ENCODE peak calls at places on chromosome 3, in five cellular contexts. O is fibroblast of pulmonary artery, Z is GM12865, J is endothelial cell of umbilical vein, P is neural progenitor cell. G is an unnamed sample.

GRCh38 chr3:47664519-47664918 is 85.9 kb upstream of the CSPG5 start:
- DNase-seq in O (peak), Z (peak), J (no peak), P (peak), G (no peak)

GRCh38 chr3:190192807-190193206 is 72.1 kb upstream of the P3H2 start:
- DNase-seq in O (no peak), Z (no peak), J (no peak), P (no peak), G (no peak)

GRCh38 chr3:51471775-51472652 is 27.8 kb downstream of the DCAF1 start:
- DNase-seq in O (peak), Z (no peak), J (no peak), P (no peak), G (peak)

GRCh38 chr3:15064299-15064834 is 748 bp downstream of the MRPS25 start:
- DNase-seq in O (peak), Z (peak), J (peak), P (peak), G (no peak)

GRCh38 chr3:51941798-51942602 is at the start of the genes PARP3 and RRP9:
- DNase-seq in O (peak), Z (peak), J (peak), P (peak), G (peak)

GRCh38 chr3:66165679-66166078 is 55.1 kb upstream of the SLC25A26 start:
- DNase-seq in O (no peak), Z (no peak), J (no peak), P (peak), G (no peak)

GRCh38 chr3:142498397-142499180 is 50.8 kb upstream of the XRN1 start:
- DNase-seq in O (peak), Z (no peak), J (no peak), P (no peak), G (no peak)

GRCh38 chr3:10248984-10249748 is 907 bp downstream of the TATDN2 start:
- DNase-seq in O (no peak), Z (peak), J (peak), P (peak), G (no peak)

GRCh38 chr3:188092648-188093047 is 61.3 kb upstream of the LPP start:
- DNase-seq in O (no peak), Z (no peak), J (no peak), P (no peak), G (no peak)

GRCh38 chr3:193451881-193452280 is 73.3 kb upstream of the ATP13A5 start:
- DNase-seq in O (no peak), Z (no peak), J (no peak), P (no peak), G (no peak)

GRCh38 chr3:43770426-43771103 is 79.8 kb downstream of the ABHD5 start:
- DNase-seq in O (peak), Z (no peak), J (peak), P (no peak), G (no peak)

GRCh38 chr3:120678331-120678845 is 3.7 kb downstream of the HGD start:
- DNase-seq in O (peak), Z (peak), J (peak), P (peak), G (peak)

GRCh38 chr3:48504051-48504946 is at the start of gene SHISA5:
- DNase-seq in O (peak), Z (peak), J (peak), P (peak), G (peak)

GRCh38 chr3:62084558-62084957 is 288.8 kb downstream of the FEZF2 start:
- DNase-seq in O (no peak), Z (no peak), J (peak), P (no peak), G (no peak)

GRCh38 chr3:149933858-149934257 is 36.8 kb downstream of the PFN2 start:
- DNase-seq in O (no peak), Z (peak), J (no peak), P (no peak), G (no peak)

GRCh38 chr3:30581982-30582381 is 24.4 kb upstream of the TGFBR2 start:
- DNase-seq in O (no peak), Z (no peak), J (no peak), P (no peak), G (no peak)

GRCh38 chr3:193974147-193974546 is 161.8 kb upstream of the HES1 start:
- DNase-seq in O (peak), Z (no peak), J (peak), P (peak), G (peak)

GRCh38 chr3:110608566-110608965 is 463.1 kb upstream of the NECTIN3 start:
- DNase-seq in O (peak), Z (no peak), J (peak), P (no peak), G (no peak)

GRCh38 chr3:196422976-196423781 is 9.0 kb downstream of the UBXN7 start:
- DNase-seq in O (peak), Z (peak), J (peak), P (no peak), G (no peak)

GRCh38 chr3:164683516-164683915 is 394.8 kb downstream of the SI start:
- DNase-seq in O (no peak), Z (no peak), J (no peak), P (no peak), G (no peak)

DNA sequence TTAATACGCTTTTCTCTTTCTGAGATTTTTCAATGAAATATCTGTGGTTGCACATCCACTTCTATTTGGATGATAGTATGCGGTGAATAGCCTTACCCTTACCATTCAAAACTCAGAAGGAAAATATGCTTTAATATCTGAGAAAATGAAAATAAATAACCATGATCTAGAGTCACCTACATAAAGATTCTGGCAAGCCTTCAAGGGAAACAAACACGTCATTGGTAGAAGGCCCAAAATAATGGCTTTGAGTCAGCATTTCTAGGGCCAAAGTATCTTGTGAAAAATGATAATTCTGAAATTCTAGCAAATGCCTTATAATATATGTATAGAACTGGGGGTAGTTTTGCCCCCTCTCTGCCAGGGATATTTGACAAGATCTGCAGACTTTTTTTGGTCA is 15.5 kb downstream of the PLSCR1 start:
- DNase-seq in O (no peak), Z (no peak), J (peak), P (no peak), G (peak)
- TF ChIP-seq CTCF in O (no peak), Z (no peak), J (no peak), P (no peak), G (no peak)

GRCh38 chr3:116067275-116067674 is 378.0 kb downstream of the LSAMP start:
- DNase-seq in O (no peak), Z (peak), J (no peak), P (no peak), G (no peak)
- H3K4me3 ChIP-seq in O (no peak), Z (no peak), J (no peak), P (no peak), G (no peak)

DNA sequence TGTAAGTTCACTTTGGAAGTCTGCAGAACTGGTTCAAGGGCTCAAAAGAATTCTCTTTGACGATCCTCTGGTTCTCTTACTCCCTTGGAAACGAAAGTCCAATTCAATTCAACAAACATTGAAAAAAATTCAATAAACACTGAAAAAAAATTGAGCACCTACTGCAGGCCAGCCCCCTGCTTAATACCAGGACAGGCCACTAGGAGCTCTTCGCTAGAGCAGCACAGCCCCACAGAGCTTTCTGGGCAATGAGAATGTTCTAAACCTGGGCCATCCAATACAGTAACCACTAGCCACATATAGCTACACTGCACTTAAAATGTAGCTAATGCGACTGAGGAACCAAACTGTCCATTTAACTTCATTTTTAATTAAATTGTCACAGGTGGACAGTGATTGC is 50.4 kb upstream of the DCLK3 start:
- DNase-seq in O (no peak), Z (no peak), J (no peak), P (no peak), G (no peak)
- TF ChIP-seq CTCF in O (peak), Z (peak), J (no peak), P (peak), G (no peak)

GRCh38 chr3:24483873-24484272 is 10.8 kb downstream of the THRB start:
- DNase-seq in O (no peak), Z (no peak), J (no peak), P (no peak), G (no peak)
- H3K4me3 ChIP-seq in O (no peak), Z (no peak), J (no peak), P (no peak), G (no peak)

DNA sequence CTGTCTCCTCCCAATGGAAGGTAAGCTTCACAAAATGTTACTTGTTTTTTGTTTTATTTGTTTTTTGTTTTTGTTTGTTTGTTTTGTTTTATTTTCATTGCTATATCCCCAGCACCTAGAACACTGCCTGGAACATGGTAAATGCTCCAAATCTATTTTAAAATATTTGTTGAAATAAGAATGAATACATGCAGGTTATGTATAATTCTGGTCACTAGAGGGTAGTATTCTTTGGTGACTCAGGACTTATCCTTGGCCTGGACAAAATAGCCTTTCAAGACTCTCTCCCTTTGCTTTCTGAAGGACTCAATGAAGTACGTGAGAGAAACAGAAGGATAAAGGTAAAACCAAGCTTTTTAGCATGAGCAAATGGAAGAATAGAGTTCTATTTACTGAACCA is 46.9 kb upstream of the PPP2R3A start:
- DNase-seq in O (peak), Z (peak), J (peak), P (peak), G (peak)
- TF ChIP-seq CTCF in O (peak), Z (peak), J (peak), P (peak), G (peak)

DNA sequence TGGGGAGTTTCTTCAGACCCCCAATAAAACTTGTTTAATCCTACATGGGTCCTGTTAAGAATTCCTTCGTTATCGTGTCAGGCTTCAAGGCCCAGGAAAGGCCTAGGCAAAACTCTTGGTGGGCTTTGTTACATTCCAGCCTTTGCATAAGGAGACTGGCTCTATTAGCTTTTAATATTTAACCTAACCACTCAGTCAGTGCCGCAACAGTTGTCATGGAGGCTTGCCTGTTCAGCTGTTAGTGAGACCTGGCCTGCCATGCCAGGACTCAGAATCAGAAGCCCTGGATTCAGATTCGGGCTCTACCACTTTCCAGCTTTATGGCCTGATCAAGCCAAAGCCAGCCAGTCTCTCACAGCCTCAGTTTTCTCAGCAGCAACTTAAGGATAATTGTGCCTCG is 19.6 kb downstream of the EIF1B start:
- DNase-seq in O (no peak), Z (no peak), J (no peak), P (no peak), G (no peak)
- H3K4me3 ChIP-seq in O (no peak), Z (no peak), J (no peak), P (no peak), G (no peak)

GRCh38 chr3:81874738-81875137 is 113.3 kb upstream of the GBE1 start:
- DNase-seq in O (no peak), Z (no peak), J (no peak), P (no peak), G (no peak)

GRCh38 chr3:81869380-81869779 is 107.9 kb upstream of the GBE1 start:
- DNase-seq in O (no peak), Z (no peak), J (no peak), P (no peak), G (no peak)

GRCh38 chr3:81868597-81868996 is 107.2 kb upstream of the GBE1 start:
- DNase-seq in O (no peak), Z (no peak), J (no peak), P (no peak), G (no peak)

GRCh38 chr3:81872566-81872965 is 111.1 kb upstream of the GBE1 start:
- DNase-seq in O (no peak), Z (no peak), J (no peak), P (no peak), G (no peak)

DNA sequence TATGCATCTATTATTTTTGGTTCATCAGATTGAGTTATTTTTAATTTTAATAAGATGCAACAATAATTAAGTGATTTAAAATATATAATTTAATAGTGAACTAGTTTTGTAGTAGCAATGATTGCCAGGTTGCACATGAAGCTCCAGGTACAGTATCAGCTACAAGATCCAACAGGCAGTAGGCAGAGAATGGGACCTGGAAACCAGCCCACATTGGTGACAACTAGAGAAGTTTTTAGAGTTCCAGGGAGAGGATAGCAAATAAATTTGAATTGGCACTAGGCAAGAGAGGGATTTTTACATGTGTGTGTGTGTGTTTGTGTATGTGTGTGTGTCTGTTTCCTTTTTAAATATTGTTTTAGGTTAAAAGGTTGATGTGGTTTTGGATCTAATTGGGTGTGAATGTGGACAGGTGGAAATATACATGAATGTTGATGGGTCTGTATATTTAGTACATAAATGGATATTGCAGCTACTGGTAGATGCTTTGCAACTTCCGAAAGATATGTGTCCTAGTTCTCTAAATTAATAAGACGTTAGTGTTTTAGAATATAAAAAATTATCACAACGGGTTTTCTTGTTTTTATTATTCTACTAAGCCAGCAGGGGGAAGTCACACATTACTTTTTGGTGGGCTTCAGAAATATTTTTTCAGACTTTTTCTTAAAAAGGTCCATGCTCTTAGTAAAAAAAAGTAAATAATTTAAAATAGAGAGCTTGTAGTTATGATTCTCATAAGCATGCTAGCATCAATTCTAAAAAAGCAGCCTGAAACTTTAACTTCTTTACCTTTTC is 110.1 kb upstream of the GBE1 start:
- DNase-seq in O (peak), Z (peak), J (no peak), P (no peak), G (no peak)
- TF ChIP-seq CTCF in O (no peak), Z (no peak), J (no peak), P (peak), G (no peak)

GRCh38 chr3:105865016-105865623 is 3.7 kb downstream of the CBLB start:
- DNase-seq in O (no peak), Z (no peak), J (peak), P (no peak), G (no peak)
- H3K4me3 ChIP-seq in O (peak), Z (peak), J (peak), P (peak), G (peak)

GRCh38 chr3:127375151-127375937 is 87.5 kb upstream of the PRR20G start:
- DNase-seq in O (no peak), Z (no peak), J (no peak), P (no peak), G (no peak)

GRCh38 chr3:127374626-127375010 is 86.8 kb upstream of the PRR20G start:
- DNase-seq in O (no peak), Z (no peak), J (no peak), P (no peak), G (no peak)

GRCh38 chr3:127371846-127372245 is 84.0 kb upstream of the PRR20G start:
- DNase-seq in O (no peak), Z (no peak), J (no peak), P (no peak), G (no peak)

GRCh38 chr3:127371338-127371737 is 83.5 kb upstream of the PRR20G start:
- DNase-seq in O (no peak), Z (no peak), J (no peak), P (no peak), G (no peak)

GRCh38 chr3:127373701-127374625 is 86.1 kb upstream of the PRR20G start:
- DNase-seq in O (peak), Z (peak), J (no peak), P (peak), G (no peak)
- TF ChIP-seq CTCF in O (peak), Z (peak), J (peak), P (peak), G (peak)

G was measured in astrocyte of the cerebellum.